ENCODE peak calls at places on chromosomes 4 and X, in four cellular contexts. I is body of pancreas; F is Panc1; E is CD4-positive, alpha-beta memory T cell. W is an unnamed sample. For H3K4me1, the result is how much of the 10 kb centered on the place peaks cover.

GRCh38 chr4:151099976-151100417 is 569 bp downstream of the RPS3A start:
- DNase-seq in I (no peak), F (no peak), E (no peak), W (no peak)

GRCh38 chr4:124974163-124974562 is 261.6 kb upstream of the ANKRD50 start:
- DNase-seq in I (no peak), F (no peak), E (no peak), W (no peak)

GRCh38 chr4:3527914-3528876 is 4.0 kb downstream of the LRPAP1 start:
- DNase-seq in I (no peak), F (no peak), E (no peak), W (peak)

GRCh38 chrX:65679071-65679540 is 11.7 kb downstream of the MSN start:
- DNase-seq in I (no peak), F (peak), E (no peak), W (peak)

GRCh38 chr4:143225167-143225566 is 40.5 kb downstream of the USP38 start:
- DNase-seq in I (no peak), F (no peak), E (no peak), W (no peak)

GRCh38 chr4:121239951-121240350 is 75.8 kb upstream of the TNIP3 start:
- DNase-seq in I (no peak), F (no peak), E (no peak), W (no peak)

GRCh38 chr4:38615847-38616246 is 48.2 kb upstream of the KLF3 start:
- DNase-seq in I (no peak), F (no peak), E (no peak), W (no peak)

GRCh38 chr4:47471591-47471990 is 8.1 kb upstream of the COMMD8 start:
- DNase-seq in I (no peak), F (no peak), E (no peak), W (no peak)

GRCh38 chr4:155234206-155234605 is 25.8 kb downstream of the NPY2R start:
- DNase-seq in I (no peak), F (no peak), E (no peak), W (no peak)

GRCh38 chrX:3518870-3519269 is 172.4 kb upstream of the MXRA5 start:
- DNase-seq in I (no peak), F (peak), E (no peak), W (peak)

GRCh38 chrX:109840585-109840984 is 107.5 kb upstream of the ACSL4 start:
- DNase-seq in I (peak), F (no peak), E (no peak), W (no peak)

GRCh38 chr4:24471623-24472510 is 112.5 kb downstream of the DHX15 start:
- DNase-seq in I (no peak), F (no peak), E (peak), W (peak)

GRCh38 chrX:24424948-24425347 is 40.1 kb upstream of the PDK3 start:
- DNase-seq in I (peak), F (no peak), E (no peak), W (peak)

GRCh38 chrX:33218819-33219218 is 7.5 kb upstream of the DMD start:
- DNase-seq in I (no peak), F (no peak), E (no peak), W (no peak)

GRCh38 chr4:105569014-105569850 is 16.8 kb downstream of the ARHGEF38 start:
- DNase-seq in I (no peak), F (no peak), E (no peak), W (no peak)

GRCh38 chr4:54743562-54743961 is 85.8 kb downstream of the KIT start:
- DNase-seq in I (no peak), F (no peak), E (no peak), W (no peak)

GRCh38 chrX:31837445-31837844 is 765.6 kb upstream of the FTHL17 start:
- DNase-seq in I (no peak), F (no peak), E (no peak), W (no peak)

GRCh38 chr4:52987401-52988056 is 125.4 kb downstream of the RASL11B start:
- DNase-seq in I (no peak), F (no peak), E (no peak), W (no peak)

GRCh38 chrX:118047446-118048186 is 69.0 kb downstream of the KLHL13 start:
- DNase-seq in I (no peak), F (no peak), E (no peak), W (no peak)

GRCh38 chr4:1338752-1339414 is 8.1 kb upstream of the UVSSA start:
- DNase-seq in I (no peak), F (no peak), E (no peak), W (no peak)

GRCh38 chrX:129728061-129728460 is 10.7 kb upstream of the XPNPEP2 start:
- DNase-seq in I (no peak), F (no peak), E (no peak), W (no peak)

GRCh38 chrX:13000311-13000811 is 25.5 kb downstream of the TMSB4X start:
- DNase-seq in I (no peak), F (no peak), E (peak), W (no peak)

GRCh38 chr4:6229095-6229494 is 28.7 kb upstream of the JAKMIP1 start:
- DNase-seq in I (no peak), F (no peak), E (no peak), W (no peak)

GRCh38 chr4:40621592-40622512 is 7.8 kb downstream of the RBM47 start:
- DNase-seq in I (peak), F (peak), E (no peak), W (peak)

GRCh38 chr4:3679851-3680311 is 86.3 kb upstream of the ADRA2C start:
- DNase-seq in I (peak), F (no peak), E (no peak), W (peak)

GRCh38 chr4:99447079-99447478 is 11.9 kb upstream of the ADH7 start:
- DNase-seq in I (peak), F (no peak), E (no peak), W (no peak)

GRCh38 chr4:67941074-67941473 is 22.2 kb downstream of the TMPRSS11A start:
- DNase-seq in I (no peak), F (no peak), E (no peak), W (no peak)

GRCh38 chrX:2767631-2768455 is 16.0 kb downstream of the XG start:
- DNase-seq in I (no peak), F (no peak), E (no peak), W (peak)

GRCh38 chrX:13223868-13224555 is 95.8 kb downstream of the ATXN3L start:
- DNase-seq in I (peak), F (peak), E (peak), W (no peak)

GRCh38 chrX:40684092-40684491 is 36.7 kb upstream of the CXorf38 start:
- DNase-seq in I (no peak), F (no peak), E (no peak), W (no peak)

GRCh38 chrX:40688976-40689375 is 41.6 kb upstream of the CXorf38 start:
- DNase-seq in I (no peak), F (no peak), E (no peak), W (no peak)

GRCh38 chrX:40687169-40687568 is 39.8 kb upstream of the CXorf38 start:
- DNase-seq in I (no peak), F (no peak), E (no peak), W (no peak)

GRCh38 chrX:40683245-40683644 is 35.9 kb upstream of the CXorf38 start:
- DNase-seq in I (no peak), F (no peak), E (no peak), W (no peak)

GRCh38 chrX:40685352-40685918 is 38.1 kb upstream of the CXorf38 start:
- DNase-seq in I (no peak), F (no peak), E (no peak), W (no peak)
- H3K4me3 ChIP-seq in I (no peak), F (no peak), E (no peak), W (no peak)

DNA sequence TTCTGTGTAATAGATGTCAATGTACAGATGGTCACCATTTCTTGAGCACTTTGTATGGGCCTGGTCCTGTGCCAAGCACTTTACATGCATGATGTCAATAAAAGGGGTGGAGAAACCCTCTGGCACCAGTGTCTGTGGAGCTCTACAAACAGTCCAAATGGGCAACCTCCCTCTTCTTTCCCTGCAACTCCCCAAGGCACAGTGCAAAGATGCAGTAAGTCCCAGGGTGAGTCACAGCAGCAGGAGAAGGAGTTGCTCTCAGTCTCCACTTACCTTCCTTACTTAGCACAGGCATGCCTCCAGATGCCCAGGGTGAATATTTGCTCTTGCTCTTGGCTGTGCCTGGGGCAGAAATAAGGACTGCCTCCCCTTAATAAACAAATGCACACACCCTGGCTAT is 4.3 kb downstream of the OCIAD2 start:
- DNase-seq in I (no peak), F (no peak), E (no peak), W (no peak)
- H3K4me1 ChIP-seq in I (under half), F (under half), E (under half), W (under half)

GRCh38 chr4:184355857-184356256 is 118.5 kb downstream of the IRF2 start:
- DNase-seq in I (no peak), F (no peak), E (no peak), W (no peak)

GRCh38 chr4:184356366-184356765 is 118.0 kb downstream of the IRF2 start:
- DNase-seq in I (no peak), F (no peak), E (no peak), W (no peak)

GRCh38 chr4:184357164-184357563 is 117.2 kb downstream of the IRF2 start:
- DNase-seq in I (no peak), F (no peak), E (no peak), W (no peak)

GRCh38 chr4:184352891-184353290 is 121.5 kb downstream of the IRF2 start:
- DNase-seq in I (no peak), F (no peak), E (no peak), W (no peak)

GRCh38 chr4:184355111-184355604 is 119.2 kb downstream of the IRF2 start:
- DNase-seq in I (peak), F (no peak), E (peak), W (no peak)
- H3K4me3 ChIP-seq in I (no peak), F (no peak), E (no peak), W (no peak)

DNA sequence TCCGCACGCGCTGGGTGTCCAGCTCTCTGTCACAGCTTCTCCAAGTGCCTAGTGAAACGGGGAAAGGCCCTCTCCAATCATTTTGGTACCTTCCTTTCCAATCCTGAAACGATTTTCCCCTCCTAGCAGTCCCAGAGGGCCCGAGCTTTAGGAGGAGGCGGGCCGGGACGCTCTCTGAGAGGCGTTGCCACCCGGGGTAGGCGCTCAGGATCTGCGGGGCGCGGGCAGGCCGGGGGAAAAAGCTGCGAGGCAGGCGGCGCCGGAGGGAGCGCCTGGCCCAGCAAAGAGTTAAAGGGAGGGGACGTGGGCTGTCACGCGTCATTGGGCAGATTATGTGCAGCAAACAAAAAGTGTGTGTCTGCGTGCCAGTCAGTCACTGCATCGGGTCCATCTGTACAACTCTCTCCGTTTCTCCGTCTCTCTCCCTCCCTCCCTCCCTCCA is at the start of gene PRDM8:
- DNase-seq in I (no peak), F (no peak), E (peak), W (no peak)
- H3K4me1 ChIP-seq in I (under half), F (under half), E (under half), W (under half)

DNA sequence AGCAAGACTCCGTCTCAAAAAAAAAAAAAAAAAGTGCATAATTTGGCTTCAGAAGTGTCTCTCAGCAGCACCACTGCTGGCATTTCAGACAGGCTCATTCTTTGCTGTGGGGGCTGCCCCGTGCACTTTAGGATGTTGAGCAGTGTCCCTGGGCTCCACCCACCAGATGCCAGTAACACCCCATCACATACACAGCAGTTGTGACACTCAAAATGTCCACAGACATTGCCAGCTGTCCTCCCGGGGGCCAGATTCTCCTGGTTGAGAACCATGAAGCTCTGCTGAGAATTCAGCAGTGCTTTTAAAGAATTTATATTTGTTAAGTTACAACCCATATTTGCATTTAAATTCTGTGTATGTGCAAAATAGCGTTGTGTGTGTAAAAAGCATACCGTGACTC is 19.3 kb upstream of the CLCN4 start:
- DNase-seq in I (no peak), F (no peak), E (no peak), W (no peak)
- H3K4me3 ChIP-seq in I (no peak), F (no peak), E (no peak), W (no peak)

DNA sequence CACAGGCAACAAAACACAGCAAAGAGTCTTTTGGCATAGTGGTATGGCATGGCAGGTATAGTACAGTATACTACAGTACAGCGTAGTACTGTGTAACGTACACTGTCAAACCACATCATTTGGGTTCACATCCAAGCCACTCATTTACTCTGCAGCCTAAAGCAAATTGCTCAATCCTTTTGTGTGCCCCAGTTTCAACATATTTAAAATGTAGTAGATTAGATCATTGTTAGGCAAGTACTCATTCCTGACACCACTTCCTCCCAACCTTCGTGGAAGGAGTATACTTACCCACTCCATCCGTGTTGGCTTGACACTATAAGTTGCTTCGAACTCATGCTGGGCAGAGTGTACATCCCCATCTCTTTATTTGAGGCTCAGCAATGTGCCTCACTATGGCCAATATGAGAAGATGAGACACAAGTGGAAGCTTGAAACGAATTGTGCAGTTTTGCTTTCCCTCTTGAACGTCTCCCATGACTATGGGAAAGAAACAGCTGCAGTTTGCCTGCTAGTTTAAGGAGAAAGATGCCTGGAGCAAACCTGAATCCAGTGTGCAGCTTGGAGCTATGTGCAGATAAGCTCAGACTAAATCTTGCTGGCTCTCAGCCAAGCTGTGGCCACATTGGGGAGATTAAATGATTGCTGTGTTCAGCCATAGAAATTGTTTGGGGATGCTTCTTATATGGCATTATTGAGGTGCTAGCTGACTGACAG is 85.7 kb upstream of the TBL1X start:
- DNase-seq in I (no peak), F (no peak), E (no peak), W (no peak)
- H3K4me1 ChIP-seq in I (under half), F (under half), E (under half), W (under half)

GRCh38 chr4:168857009-168857408 is 153.0 kb downstream of the CBR4 start:
- DNase-seq in I (no peak), F (no peak), E (no peak), W (no peak)
- H3K4me3 ChIP-seq in I (no peak), F (no peak), E (no peak), W (no peak)

GRCh38 chr4:168832746-168833575 is 177.1 kb downstream of the CBR4 start:
- DNase-seq in I (peak), F (no peak), E (no peak), W (peak)
- H3K4me1 ChIP-seq in I (under half), F (under half), E (under half), W (under half)

GRCh38 chr4:56799824-56800756 is 21.4 kb downstream of the SPINK2 start:
- DNase-seq in I (peak), F (peak), E (peak), W (peak)

GRCh38 chr4:56799291-56799823 is 22.1 kb downstream of the SPINK2 start:
- DNase-seq in I (no peak), F (no peak), E (no peak), W (no peak)

GRCh38 chr4:56803473-56803872 is 18.0 kb downstream of the SPINK2 start:
- DNase-seq in I (no peak), F (no peak), E (no peak), W (no peak)

GRCh38 chr4:56804551-56804950 is 16.9 kb downstream of the SPINK2 start:
- DNase-seq in I (no peak), F (no peak), E (peak), W (no peak)
- H3K4me3 ChIP-seq in I (no peak), F (no peak), E (no peak), W (no peak)

GRCh38 chr4:184350964-184351363 is 123.4 kb downstream of the IRF2 start:
- DNase-seq in I (no peak), F (no peak), E (no peak), W (no peak)
- H3K4me1 ChIP-seq in I (half or more), F (under half), E (under half), W (under half)

W was measured in psoas muscle.